ENCODE peak calls at places on chromosome 9, in four cellular contexts. K is GM23248, T is esophagus squamous epithelium, G is pancreas. U is an unnamed sample.

GRCh38 chr9:2260401-2261306 is 245.5 kb downstream of the SMARCA2 start:
- DNase-seq in K (peak), T (no peak), G (no peak), U (peak)

GRCh38 chr9:135669616-135670285 is 6.6 kb downstream of the LCN9 start:
- DNase-seq in K (no peak), T (no peak), G (no peak), U (no peak)

GRCh38 chr9:3177362-3177761 is 333.5 kb upstream of the PUM3 start:
- DNase-seq in K (no peak), T (no peak), G (no peak), U (no peak)

GRCh38 chr9:137138058-137138697 is 776 bp upstream of the GRIN1 start:
- DNase-seq in K (no peak), T (no peak), G (no peak), U (no peak)

GRCh38 chr9:76716270-76716669 is 48.0 kb upstream of the PCA3 start:
- DNase-seq in K (peak), T (no peak), G (no peak), U (no peak)

GRCh38 chr9:93298498-93299417 is 114.8 kb downstream of the WNK2 start:
- DNase-seq in K (no peak), T (no peak), G (no peak), U (no peak)

GRCh38 chr9:89667730-89668129 is 62.9 kb downstream of the GADD45G start:
- DNase-seq in K (no peak), T (no peak), G (peak), U (no peak)

GRCh38 chr9:91720313-91720712 is 229.7 kb downstream of the ROR2 start:
- DNase-seq in K (peak), T (no peak), G (no peak), U (peak)

GRCh38 chr9:113650207-113651131 is 186.9 kb downstream of the RGS3 start:
- DNase-seq in K (peak), T (no peak), G (no peak), U (peak)

GRCh38 chr9:123176949-123177348 is 91.4 kb downstream of the STRBP start:
- DNase-seq in K (no peak), T (no peak), G (no peak), U (no peak)

GRCh38 chr9:100472725-100473261 is at the start of gene TMEFF1:
- DNase-seq in K (peak), T (no peak), G (peak), U (peak)

GRCh38 chr9:93295456-93296076 is 111.6 kb downstream of the WNK2 start:
- DNase-seq in K (no peak), T (no peak), G (no peak), U (no peak)

GRCh38 chr9:77040340-77040739 is 20.9 kb downstream of the FOXB2 start:
- DNase-seq in K (no peak), T (no peak), G (no peak), U (no peak)

GRCh38 chr9:93968451-93969327 is 13.5 kb upstream of the BARX1 start:
- DNase-seq in K (no peak), T (no peak), G (no peak), U (no peak)

GRCh38 chr9:107489687-107490605 is at the start of gene KLF4:
- DNase-seq in K (peak), T (peak), G (peak), U (peak)

GRCh38 chr9:93670208-93671029 is 94.0 kb downstream of the PHF2 start:
- DNase-seq in K (peak), T (no peak), G (no peak), U (no peak)

GRCh38 chr9:135659252-135659651 is 3.9 kb upstream of the LCN9 start:
- DNase-seq in K (no peak), T (no peak), G (no peak), U (no peak)

GRCh38 chr9:32412440-32412839 is 28.0 kb downstream of the ACO1 start:
- DNase-seq in K (no peak), T (no peak), G (no peak), U (no peak)

GRCh38 chr9:128638580-128638979 is 18.1 kb downstream of the DYNC2I2 start:
- DNase-seq in K (no peak), T (no peak), G (no peak), U (no peak)

GRCh38 chr9:882416-882931 is 41.0 kb downstream of the DMRT1 start:
- DNase-seq in K (no peak), T (no peak), G (no peak), U (no peak)

GRCh38 chr9:83544002-83544698 is 5.9 kb upstream of the FRMD3 start:
- DNase-seq in K (peak), T (no peak), G (no peak), U (peak)

GRCh38 chr9:78713746-78714405 is 417.0 kb downstream of the PSAT1 start:
- DNase-seq in K (peak), T (no peak), G (no peak), U (no peak)

GRCh38 chr9:88936668-88937067 is 54.6 kb upstream of the S1PR3 start:
- DNase-seq in K (no peak), T (no peak), G (no peak), U (no peak)

GRCh38 chr9:76004526-76004925 is 114.1 kb downstream of the PCSK5 start:
- DNase-seq in K (no peak), T (no peak), G (no peak), U (no peak)

GRCh38 chr9:32502459-32502858 is 23.5 kb downstream of the RIGI start:
- DNase-seq in K (peak), T (no peak), G (no peak), U (peak)

GRCh38 chr9:100379862-100380261 is 27.1 kb upstream of the TEX10 start:
- DNase-seq in K (peak), T (no peak), G (no peak), U (peak)

GRCh38 chr9:87467187-87467586 is 30.5 kb upstream of the DAPK1 start:
- DNase-seq in K (no peak), T (no peak), G (no peak), U (no peak)

GRCh38 chr9:127780126-127780885 is 1.8 kb upstream of the SH2D3C start:
- DNase-seq in K (no peak), T (no peak), G (no peak), U (no peak)

GRCh38 chr9:110370316-110370715 is 32.7 kb upstream of the TXNDC8 start:
- DNase-seq in K (peak), T (no peak), G (no peak), U (peak)

GRCh38 chr9:125409217-125409636 is 147.6 kb downstream of the GAPVD1 start:
- DNase-seq in K (peak), T (no peak), G (no peak), U (peak)

GRCh38 chr9:127177221-127177620 is 54.8 kb upstream of the ANGPTL2 start:
- DNase-seq in K (no peak), T (no peak), G (no peak), U (no peak)

GRCh38 chr9:38708759-38709158 is 11.2 kb downstream of the FAM240B start:
- DNase-seq in K (no peak), T (no peak), G (no peak), U (no peak)

GRCh38 chr9:110880123-110880522 is 158.1 kb downstream of the LPAR1 start:
- DNase-seq in K (peak), T (no peak), G (no peak), U (no peak)

GRCh38 chr9:124078641-124079040 is 67.1 kb downstream of the LHX2 start:
- DNase-seq in K (peak), T (no peak), G (no peak), U (peak)

GRCh38 chr9:121868611-121869010 is 217.2 kb downstream of the DAB2IP start:
- DNase-seq in K (no peak), T (no peak), G (no peak), U (no peak)

GRCh38 chr9:86126998-86127972 is 27.9 kb upstream of the GOLM1 start:
- DNase-seq in K (peak), T (no peak), G (peak), U (peak)

GRCh38 chr9:137691648-137692357 is 73.0 kb downstream of the EHMT1 start:
- DNase-seq in K (no peak), T (no peak), G (no peak), U (no peak)

GRCh38 chr9:121954477-121955175 is 138.5 kb downstream of the TTLL11 start:
- DNase-seq in K (no peak), T (no peak), G (no peak), U (no peak)

GRCh38 chr9:114507726-114508125 is 2.5 kb upstream of the WHRN start:
- DNase-seq in K (peak), T (no peak), G (no peak), U (peak)

DNA sequence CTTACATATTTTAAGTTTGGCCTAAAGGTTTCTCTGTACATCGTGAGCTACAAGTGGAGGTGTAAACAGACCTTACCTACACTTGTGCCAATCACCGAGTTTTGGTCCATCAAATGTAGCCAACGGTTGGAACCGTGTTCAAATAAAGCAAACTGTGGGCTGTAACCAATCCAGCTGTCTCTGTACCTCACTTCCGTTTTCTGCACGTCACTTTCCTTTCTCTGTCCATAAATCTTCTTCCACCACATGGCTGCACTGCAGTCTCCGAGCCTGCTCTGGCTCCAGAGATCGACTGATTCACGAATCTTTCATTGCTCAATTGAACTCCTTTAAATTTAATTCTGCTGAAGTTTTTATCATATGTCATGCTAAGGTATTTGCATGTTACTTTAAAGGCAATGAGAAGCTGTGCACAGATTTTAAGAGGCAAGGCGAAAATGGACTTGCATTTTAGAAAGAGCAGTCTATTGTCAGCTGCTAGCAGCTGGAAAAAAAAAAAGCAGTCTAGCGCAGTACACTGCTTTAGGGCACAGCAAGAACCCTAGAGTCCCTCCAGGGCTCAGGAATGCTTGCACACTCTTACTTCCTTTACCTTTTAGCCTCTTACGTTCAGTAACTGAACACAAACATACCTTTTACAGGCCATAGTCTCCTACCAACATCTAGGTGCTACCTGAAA is 13.2 kb downstream of the TTC39B start:
- DNase-seq in K (peak), T (no peak), G (no peak), U (no peak)
- H3K27ac ChIP-seq in K (peak), T (peak), G (no peak), U (no peak)

GRCh38 chr9:115650768-115651167 is 502.8 kb upstream of the PAPPA start:
- DNase-seq in K (peak), T (no peak), G (no peak), U (no peak)

GRCh38 chr9:115651456-115651855 is 502.1 kb upstream of the PAPPA start:
- DNase-seq in K (peak), T (no peak), G (no peak), U (no peak)

GRCh38 chr9:115653231-115653630 is 500.4 kb upstream of the PAPPA start:
- DNase-seq in K (peak), T (no peak), G (no peak), U (no peak)

GRCh38 chr9:115643948-115644727 is 509.5 kb upstream of the PAPPA start:
- DNase-seq in K (no peak), T (no peak), G (no peak), U (no peak)

GRCh38 chr9:115649991-115650472 is 503.6 kb upstream of the PAPPA start:
- DNase-seq in K (peak), T (no peak), G (no peak), U (no peak)
- H3K27ac ChIP-seq in K (peak), T (peak), G (no peak), U (no peak)

GRCh38 chr9:99358668-99359067 is 136.6 kb downstream of the SEC61B start:
- DNase-seq in K (no peak), T (no peak), G (no peak), U (no peak)

GRCh38 chr9:99357575-99357974 is 135.5 kb downstream of the SEC61B start:
- DNase-seq in K (peak), T (no peak), G (no peak), U (no peak)

GRCh38 chr9:99354104-99354503 is 132.0 kb downstream of the SEC61B start:
- DNase-seq in K (peak), T (no peak), G (no peak), U (no peak)

GRCh38 chr9:99359336-99359735 is 137.3 kb downstream of the SEC61B start:
- DNase-seq in K (no peak), T (no peak), G (no peak), U (no peak)

DNA sequence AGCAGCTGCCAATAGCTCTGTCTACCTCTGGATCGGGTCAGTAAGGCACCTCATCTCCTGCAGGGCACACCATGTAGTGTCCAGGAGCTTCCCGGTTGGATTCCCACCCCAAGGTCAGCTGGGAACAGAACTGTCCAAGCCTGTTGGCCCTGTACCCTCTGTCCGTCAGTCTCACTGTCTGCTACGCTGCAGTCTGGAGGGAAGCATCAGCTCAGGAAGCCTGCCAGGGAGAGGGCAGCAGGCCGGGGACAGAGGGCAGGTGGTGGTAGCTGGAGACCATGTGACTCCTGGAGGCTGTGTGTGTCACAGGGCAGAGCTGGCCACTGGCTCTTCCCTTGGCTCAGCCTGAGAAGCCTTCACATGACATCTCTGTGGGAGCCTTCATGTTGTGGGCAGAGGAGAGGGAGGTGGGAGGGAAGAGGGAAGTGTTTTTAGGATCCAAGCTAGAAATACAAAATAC is 134.5 kb downstream of the SEC61B start:
- DNase-seq in K (peak), T (no peak), G (no peak), U (no peak)
- H3K27ac ChIP-seq in K (no peak), T (peak), G (no peak), U (no peak)

GRCh38 chr9:35696520-35697215 is 6.9 kb upstream of the TPM2 start:
- DNase-seq in K (peak), T (no peak), G (peak), U (peak)

GRCh38 chr9:35698231-35698630 is 8.5 kb upstream of the TPM2 start:
- DNase-seq in K (no peak), T (no peak), G (no peak), U (no peak)

GRCh38 chr9:35695801-35696420 is 6.2 kb upstream of the TPM2 start:
- DNase-seq in K (peak), T (no peak), G (peak), U (no peak)

GRCh38 chr9:35700031-35700430 is 10.3 kb upstream of the TPM2 start:
- DNase-seq in K (no peak), T (no peak), G (no peak), U (no peak)

DNA sequence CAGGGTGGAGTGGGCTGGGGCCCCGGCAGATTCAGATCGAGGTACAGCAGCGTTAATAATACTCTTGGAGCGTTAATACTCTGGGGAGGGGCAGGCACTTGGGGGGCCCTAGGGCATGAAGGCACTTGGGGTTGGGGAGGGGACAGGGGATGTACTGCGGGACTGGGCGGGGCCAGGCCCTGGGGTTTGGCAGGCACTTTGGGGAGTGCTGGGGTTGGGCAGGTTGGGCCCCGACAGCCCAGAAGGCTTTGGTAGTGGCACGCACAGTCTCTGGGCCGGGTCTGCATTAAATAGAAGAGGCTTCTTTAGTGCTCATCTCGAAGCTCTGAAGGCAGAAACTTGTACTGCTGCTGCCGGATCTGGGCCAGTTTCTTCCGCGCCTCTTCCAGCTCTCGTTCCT is 7.8 kb upstream of the TPM2 start:
- DNase-seq in K (no peak), T (no peak), G (peak), U (no peak)
- H3K27ac ChIP-seq in K (no peak), T (peak), G (no peak), U (peak)